ENCODE peak calls at places on chromosomes 5 and 9, in nine cellular contexts. T is heart left ventricle; M is activated naive CD4-positive, alpha-beta T cell; Z is pons; E is cardiac septum; G is AG04450; V is GM20000; J is thoracic aorta; U is HT-29. D is an unnamed sample.

GRCh38 chr5:154506716-154507080 is 28.7 kb upstream of the HAND1 start:
- DNase-seq in T (no peak), M (no peak), Z (no peak), E (no peak), G (no peak), V (no peak), J (no peak), U (no peak), D (no peak)

GRCh38 chr9:4739587-4740372 is 1.2 kb downstream of the AK3 start:
- DNase-seq in T (no peak), M (no peak), Z (no peak), E (no peak), G (no peak), V (peak; percentile 43), J (no peak), U (peak; percentile 28), D (no peak)

GRCh38 chr5:54651482-54652076 is 134.0 kb downstream of the SNX18 start:
- DNase-seq in T (peak; percentile 85), M (no peak), Z (peak; percentile 25), E (peak; percentile 86), G (no peak), V (no peak), J (peak; percentile 90), U (peak; percentile 41), D (no peak)

GRCh38 chr5:17190799-17191391 is 26.5 kb upstream of the BASP1 start:
- DNase-seq in T (no peak), M (no peak), Z (no peak), E (no peak), G (no peak), V (no peak), J (no peak), U (peak; percentile 37), D (no peak)

GRCh38 chr9:134477342-134477925 is 151.2 kb downstream of the RXRA start:
- DNase-seq in T (no peak), M (no peak), Z (no peak), E (no peak), G (no peak), V (no peak), J (no peak), U (no peak), D (no peak)

GRCh38 chr9:21326526-21327139 is 8.6 kb downstream of the KLHL9 start:
- DNase-seq in T (no peak), M (no peak), Z (peak; percentile 71), E (no peak), G (no peak), V (peak; percentile 55), J (no peak), U (peak; percentile 72), D (no peak)

GRCh38 chr5:73431204-73431851 is 17.2 kb downstream of the FOXD1 start:
- DNase-seq in T (no peak), M (no peak), Z (no peak), E (no peak), G (no peak), V (no peak), J (no peak), U (no peak), D (no peak)

GRCh38 chr5:62783374-62784057 is 204.9 kb downstream of the LRRC70 start:
- DNase-seq in T (no peak), M (no peak), Z (peak; percentile 74), E (no peak), G (no peak), V (peak; percentile 38), J (no peak), U (no peak), D (no peak)

GRCh38 chr9:37984672-37985611 is 81.0 kb upstream of the SLC25A51 start:
- DNase-seq in T (peak; percentile 66), M (no peak), Z (no peak), E (peak; percentile 83), G (no peak), V (no peak), J (no peak), U (peak; percentile 26), D (peak; percentile 85)

GRCh38 chr5:88821161-88821560 is 61.8 kb downstream of the MEF2C start:
- DNase-seq in T (no peak), M (no peak), Z (no peak), E (no peak), G (no peak), V (no peak), J (no peak), U (no peak), D (no peak)

GRCh38 chr5:179180061-179180460 is 119.9 kb downstream of the ZNF354C start:
- DNase-seq in T (peak; percentile 54), M (no peak), Z (no peak), E (no peak), G (no peak), V (no peak), J (no peak), U (no peak), D (no peak)

GRCh38 chr5:101482931-101483330 is 579.8 kb upstream of the ST8SIA4 start:
- DNase-seq in T (no peak), M (no peak), Z (no peak), E (no peak), G (no peak), V (no peak), J (no peak), U (no peak), D (no peak)

GRCh38 chr9:35035851-35036701 is 36.3 kb downstream of the VCP start:
- DNase-seq in T (peak; percentile 85), M (peak; percentile 39), Z (no peak), E (no peak), G (no peak), V (peak; percentile 28), J (no peak), U (no peak), D (no peak)

GRCh38 chr5:76715484-76715733 is 517 bp upstream of the F2R start:
- DNase-seq in T (no peak), M (no peak), Z (no peak), E (no peak), G (no peak), V (no peak), J (no peak), U (peak; percentile 28), D (no peak)

GRCh38 chr5:166032601-166033000 is 2258.8 kb upstream of the WWC1 start:
- DNase-seq in T (no peak), M (no peak), Z (no peak), E (no peak), G (no peak), V (no peak), J (no peak), U (no peak), D (no peak)

GRCh38 chr5:89407053-89407452 is 524.1 kb upstream of the MEF2C start:
- DNase-seq in T (no peak), M (no peak), Z (no peak), E (no peak), G (no peak), V (no peak), J (no peak), U (no peak), D (no peak)

GRCh38 chr9:84271004-84271886 is 69.3 kb downstream of the SLC28A3 start:
- DNase-seq in T (no peak), M (peak; percentile 8), Z (peak; percentile 43), E (no peak), G (peak; percentile 26), V (peak; percentile 73), J (peak; percentile 4), U (no peak), D (no peak)

GRCh38 chr5:16296946-16297345 is 117.4 kb upstream of the MARCHF11 start:
- DNase-seq in T (no peak), M (no peak), Z (no peak), E (no peak), G (no peak), V (no peak), J (no peak), U (no peak), D (no peak)

GRCh38 chr9:98117984-98118639 is 910 bp downstream of the TRIM14 start:
- DNase-seq in T (no peak), M (peak; percentile 17), Z (no peak), E (no peak), G (no peak), V (peak; percentile 84), J (no peak), U (peak; percentile 68), D (peak; percentile 68)

GRCh38 chr9:94631599-94631998 is 7.7 kb downstream of the FBP1 start:
- DNase-seq in T (no peak), M (no peak), Z (no peak), E (no peak), G (no peak), V (no peak), J (no peak), U (no peak), D (no peak)

GRCh38 chr5:158807-159447 is 32.4 kb upstream of the LRRC14B start:
- DNase-seq in T (no peak), M (no peak), Z (no peak), E (peak; percentile 36), G (no peak), V (no peak), J (no peak), U (no peak), D (no peak)

GRCh38 chr9:124366476-124367220 is 48.6 kb downstream of the PSMB7 start:
- DNase-seq in T (no peak), M (no peak), Z (no peak), E (no peak), G (no peak), V (no peak), J (no peak), U (no peak), D (no peak)

GRCh38 chr5:103295871-103296270 is 37.3 kb downstream of the MACIR start:
- DNase-seq in T (no peak), M (no peak), Z (no peak), E (no peak), G (no peak), V (no peak), J (no peak), U (no peak), D (no peak)

GRCh38 chr5:134570365-134570758 is 44.9 kb downstream of the JADE2 start:
- DNase-seq in T (no peak), M (no peak), Z (no peak), E (no peak), G (no peak), V (no peak), J (no peak), U (no peak), D (no peak)

GRCh38 chr5:147448766-147449165 is 61.1 kb downstream of the DPYSL3 start:
- DNase-seq in T (no peak), M (no peak), Z (no peak), E (no peak), G (no peak), V (no peak), J (no peak), U (no peak), D (no peak)

GRCh38 chr9:108040783-108041182 is 551.2 kb upstream of the KLF4 start:
- DNase-seq in T (no peak), M (no peak), Z (no peak), E (no peak), G (no peak), V (no peak), J (no peak), U (no peak), D (no peak)

GRCh38 chr9:116941266-116941665 is 254.2 kb downstream of the TRIM32 start:
- DNase-seq in T (no peak), M (no peak), Z (no peak), E (no peak), G (no peak), V (no peak), J (no peak), U (no peak), D (no peak)

GRCh38 chr5:180844858-180845257 is 16.2 kb downstream of the ZFP62 start:
- DNase-seq in T (no peak), M (no peak), Z (no peak), E (no peak), G (no peak), V (no peak), J (no peak), U (no peak), D (no peak)

GRCh38 chr5:157709346-157709745 is 21.9 kb upstream of the THG1L start:
- DNase-seq in T (no peak), M (no peak), Z (no peak), E (no peak), G (no peak), V (no peak), J (no peak), U (no peak), D (no peak)

GRCh38 chr9:12694013-12694412 is 828 bp downstream of the TYRP1 start:
- DNase-seq in T (no peak), M (no peak), Z (no peak), E (no peak), G (no peak), V (no peak), J (no peak), U (no peak), D (no peak)

GRCh38 chr5:134561871-134562296 is 36.4 kb downstream of the JADE2 start:
- DNase-seq in T (peak; percentile 80), M (no peak), Z (no peak), E (no peak), G (no peak), V (no peak), J (no peak), U (peak; percentile 19), D (no peak)